ENCODE peak calls at places on chromosomes 3 and 15, in eight cellular contexts. One of them, this sample, is unnamed.

GRCh38 chr3:178112134-178112533 is 424.1 kb upstream of the KCNMB2 start:
- DNase-seq in NCI-H1930: no peak
- DNase-seq in AG08396: no peak
- DNase-seq in neuronal stem cell: no peak
- DNase-seq in GM03348: no peak
- DNase-seq in cardiac fibroblast: no peak
- DNase-seq in NCI-H2171 treated with DMSO at 0.1 percent for 48 hours: peak; percentile 45
- DNase-seq in iPS-NIHi11: peak; percentile 13
- DNase-seq in this sample: no peak

GRCh38 chr15:72492733-72493132 is 18.6 kb downstream of the ARIH1 start:
- DNase-seq in iPS-NIHi11: no peak
- DNase-seq in NCI-H2171 treated with DMSO at 0.1 percent for 48 hours: no peak
- DNase-seq in AG08396: no peak
- DNase-seq in NCI-H1930: no peak
- DNase-seq in cardiac fibroblast: no peak
- DNase-seq in neuronal stem cell: no peak
- DNase-seq in GM03348: peak; percentile 12
- DNase-seq in this sample: no peak

GRCh38 chr3:138113309-138113708 is 2.1 kb downstream of the DZIP1L start:
- DNase-seq in NCI-H2171 treated with DMSO at 0.1 percent for 48 hours: no peak
- DNase-seq in GM03348: no peak
- DNase-seq in iPS-NIHi11: peak; percentile 41
- DNase-seq in AG08396: no peak
- DNase-seq in neuronal stem cell: no peak
- DNase-seq in cardiac fibroblast: no peak
- DNase-seq in NCI-H1930: no peak
- DNase-seq in this sample: peak; percentile 84

GRCh38 chr3:72123908-72124441 is 339.0 kb upstream of the PROK2 start:
- DNase-seq in AG08396: peak; percentile 18
- DNase-seq in GM03348: peak; percentile 62
- DNase-seq in cardiac fibroblast: peak; percentile 93
- DNase-seq in iPS-NIHi11: peak; percentile 27
- DNase-seq in neuronal stem cell: no peak
- DNase-seq in NCI-H1930: no peak
- DNase-seq in NCI-H2171 treated with DMSO at 0.1 percent for 48 hours: no peak
- DNase-seq in this sample: peak; percentile 62

GRCh38 chr15:62932436-62932835 is 110.1 kb upstream of the TPM1 start:
- DNase-seq in neuronal stem cell: no peak
- DNase-seq in cardiac fibroblast: peak; percentile 68
- DNase-seq in AG08396: no peak
- DNase-seq in NCI-H1930: no peak
- DNase-seq in GM03348: peak; percentile 60
- DNase-seq in NCI-H2171 treated with DMSO at 0.1 percent for 48 hours: no peak
- DNase-seq in iPS-NIHi11: no peak
- DNase-seq in this sample: no peak

GRCh38 chr3:101928890-101929289 is 79.6 kb downstream of the NFKBIZ start:
- DNase-seq in NCI-H1930: no peak
- DNase-seq in cardiac fibroblast: peak; percentile 47
- DNase-seq in AG08396: peak; percentile 43
- DNase-seq in NCI-H2171 treated with DMSO at 0.1 percent for 48 hours: no peak
- DNase-seq in neuronal stem cell: no peak
- DNase-seq in GM03348: peak; percentile 37
- DNase-seq in iPS-NIHi11: no peak
- DNase-seq in this sample: peak; percentile 71

GRCh38 chr3:157195965-157196364 is 36.0 kb upstream of the CCNL1 start:
- DNase-seq in cardiac fibroblast: no peak
- DNase-seq in NCI-H1930: no peak
- DNase-seq in neuronal stem cell: no peak
- DNase-seq in AG08396: no peak
- DNase-seq in NCI-H2171 treated with DMSO at 0.1 percent for 48 hours: no peak
- DNase-seq in GM03348: no peak
- DNase-seq in iPS-NIHi11: no peak
- DNase-seq in this sample: no peak

GRCh38 chr3:4749567-4750002 is 229.7 kb upstream of the BHLHE40 start:
- DNase-seq in neuronal stem cell: no peak
- DNase-seq in NCI-H1930: no peak
- DNase-seq in iPS-NIHi11: no peak
- DNase-seq in GM03348: no peak
- DNase-seq in AG08396: no peak
- DNase-seq in cardiac fibroblast: no peak
- DNase-seq in NCI-H2171 treated with DMSO at 0.1 percent for 48 hours: no peak
- DNase-seq in this sample: no peak

GRCh38 chr15:42065008-42065407 is 29.4 kb downstream of the PLA2G4D start:
- DNase-seq in iPS-NIHi11: no peak
- DNase-seq in cardiac fibroblast: no peak
- DNase-seq in AG08396: no peak
- DNase-seq in GM03348: no peak
- DNase-seq in NCI-H2171 treated with DMSO at 0.1 percent for 48 hours: peak; percentile 88
- DNase-seq in neuronal stem cell: no peak
- DNase-seq in NCI-H1930: no peak
- DNase-seq in this sample: no peak

GRCh38 chr3:55329849-55330248 is 157.3 kb downstream of the WNT5A start:
- DNase-seq in AG08396: peak; percentile 33
- DNase-seq in NCI-H1930: no peak
- DNase-seq in NCI-H2171 treated with DMSO at 0.1 percent for 48 hours: no peak
- DNase-seq in GM03348: peak; percentile 67
- DNase-seq in iPS-NIHi11: no peak
- DNase-seq in neuronal stem cell: no peak
- DNase-seq in cardiac fibroblast: peak; percentile 71
- DNase-seq in this sample: peak; percentile 76

GRCh38 chr15:77025941-77026411 is 31.1 kb downstream of the PSTPIP1 start:
- DNase-seq in AG08396: no peak
- DNase-seq in NCI-H2171 treated with DMSO at 0.1 percent for 48 hours: no peak
- DNase-seq in iPS-NIHi11: no peak
- DNase-seq in NCI-H1930: no peak
- DNase-seq in GM03348: no peak
- DNase-seq in cardiac fibroblast: no peak
- DNase-seq in neuronal stem cell: no peak
- DNase-seq in this sample: no peak

GRCh38 chr3:124422805-124423204 is 307.4 kb upstream of the UMPS start:
- DNase-seq in NCI-H2171 treated with DMSO at 0.1 percent for 48 hours: no peak
- DNase-seq in GM03348: no peak
- DNase-seq in NCI-H1930: no peak
- DNase-seq in iPS-NIHi11: no peak
- DNase-seq in neuronal stem cell: no peak
- DNase-seq in cardiac fibroblast: no peak
- DNase-seq in AG08396: no peak
- DNase-seq in this sample: no peak

GRCh38 chr3:127831723-127832172 is 9.4 kb upstream of the MGLL start:
- DNase-seq in neuronal stem cell: peak; percentile 18
- DNase-seq in NCI-H1930: no peak
- DNase-seq in AG08396: peak; percentile 67
- DNase-seq in NCI-H2171 treated with DMSO at 0.1 percent for 48 hours: no peak
- DNase-seq in iPS-NIHi11: peak; percentile 81
- DNase-seq in GM03348: peak; percentile 73
- DNase-seq in cardiac fibroblast: peak; percentile 67
- DNase-seq in this sample: no peak

GRCh38 chr15:28786521-28786920 is 61.9 kb downstream of the GOLGA6L7 start:
- DNase-seq in iPS-NIHi11: no peak
- DNase-seq in AG08396: no peak
- DNase-seq in NCI-H2171 treated with DMSO at 0.1 percent for 48 hours: no peak
- DNase-seq in NCI-H1930: no peak
- DNase-seq in cardiac fibroblast: peak; percentile 56
- DNase-seq in neuronal stem cell: no peak
- DNase-seq in GM03348: peak; percentile 41
- DNase-seq in this sample: no peak

GRCh38 chr3:33089515-33089914 is 7.4 kb downstream of the GLB1 start:
- DNase-seq in NCI-H2171 treated with DMSO at 0.1 percent for 48 hours: no peak
- DNase-seq in cardiac fibroblast: no peak
- DNase-seq in GM03348: no peak
- DNase-seq in NCI-H1930: no peak
- DNase-seq in neuronal stem cell: no peak
- DNase-seq in iPS-NIHi11: no peak
- DNase-seq in AG08396: no peak
- DNase-seq in this sample: no peak

GRCh38 chr3:44988073-44988472 is 12.0 kb downstream of the EXOSC7 start:
- DNase-seq in NCI-H1930: no peak
- DNase-seq in AG08396: peak; percentile 29
- DNase-seq in GM03348: peak; percentile 30
- DNase-seq in iPS-NIHi11: no peak
- DNase-seq in neuronal stem cell: no peak
- DNase-seq in NCI-H2171 treated with DMSO at 0.1 percent for 48 hours: no peak
- DNase-seq in cardiac fibroblast: peak; percentile 26
- DNase-seq in this sample: no peak

GRCh38 chr3:131669590-131669989 is 166.8 kb upstream of the MRPL3 start:
- DNase-seq in NCI-H1930: no peak
- DNase-seq in cardiac fibroblast: no peak
- DNase-seq in iPS-NIHi11: no peak
- DNase-seq in NCI-H2171 treated with DMSO at 0.1 percent for 48 hours: no peak
- DNase-seq in AG08396: no peak
- DNase-seq in neuronal stem cell: no peak
- DNase-seq in GM03348: no peak
- DNase-seq in this sample: no peak

GRCh38 chr15:69997701-69998273 is 99.9 kb downstream of the TLE3 start:
- DNase-seq in neuronal stem cell: no peak
- DNase-seq in NCI-H2171 treated with DMSO at 0.1 percent for 48 hours: no peak
- DNase-seq in AG08396: peak; percentile 30
- DNase-seq in cardiac fibroblast: peak; percentile 68
- DNase-seq in NCI-H1930: no peak
- DNase-seq in GM03348: peak; percentile 37
- DNase-seq in iPS-NIHi11: peak; percentile 75
- DNase-seq in this sample: peak; percentile 80

GRCh38 chr3:2098398-2099027 is at the start of gene CNTN4:
- DNase-seq in cardiac fibroblast: peak; percentile 3
- DNase-seq in GM03348: peak; percentile 57
- DNase-seq in AG08396: peak; percentile 22
- DNase-seq in NCI-H1930: peak; percentile 74
- DNase-seq in neuronal stem cell: peak; percentile 94
- DNase-seq in iPS-NIHi11: peak; percentile 12
- DNase-seq in NCI-H2171 treated with DMSO at 0.1 percent for 48 hours: peak; percentile 63
- DNase-seq in this sample: peak; percentile 16

GRCh38 chr3:98890960-98891910 is 10.3 kb downstream of the DCBLD2 start:
- DNase-seq in NCI-H1930: no peak
- DNase-seq in NCI-H2171 treated with DMSO at 0.1 percent for 48 hours: no peak
- DNase-seq in GM03348: no peak
- DNase-seq in neuronal stem cell: no peak
- DNase-seq in iPS-NIHi11: no peak
- DNase-seq in cardiac fibroblast: no peak
- DNase-seq in AG08396: no peak
- DNase-seq in this sample: no peak

GRCh38 chr15:60744826-60745225 is 265.9 kb upstream of the ICE2 start:
- DNase-seq in NCI-H2171 treated with DMSO at 0.1 percent for 48 hours: no peak
- DNase-seq in AG08396: no peak
- DNase-seq in GM03348: peak; percentile 20
- DNase-seq in cardiac fibroblast: no peak
- DNase-seq in iPS-NIHi11: no peak
- DNase-seq in neuronal stem cell: no peak
- DNase-seq in NCI-H1930: no peak
- DNase-seq in this sample: no peak

GRCh38 chr3:138950006-138950644 is 3.1 kb downstream of the FOXL2NB start:
- DNase-seq in neuronal stem cell: no peak
- DNase-seq in AG08396: no peak
- DNase-seq in cardiac fibroblast: peak; percentile 36
- DNase-seq in NCI-H2171 treated with DMSO at 0.1 percent for 48 hours: peak; percentile 48
- DNase-seq in NCI-H1930: no peak
- DNase-seq in iPS-NIHi11: peak; percentile 52
- DNase-seq in GM03348: peak; percentile 65
- DNase-seq in this sample: no peak

GRCh38 chr3:113157408-113157980 is 53.9 kb upstream of the BOC start:
- DNase-seq in iPS-NIHi11: no peak
- DNase-seq in neuronal stem cell: no peak
- DNase-seq in GM03348: peak; percentile 47
- DNase-seq in AG08396: no peak
- DNase-seq in NCI-H1930: no peak
- DNase-seq in NCI-H2171 treated with DMSO at 0.1 percent for 48 hours: peak; percentile 80
- DNase-seq in cardiac fibroblast: no peak
- DNase-seq in this sample: no peak

GRCh38 chr15:62400778-62401177 is 235.7 kb upstream of the C2CD4B start:
- DNase-seq in AG08396: no peak
- DNase-seq in cardiac fibroblast: no peak
- DNase-seq in NCI-H1930: no peak
- DNase-seq in GM03348: no peak
- DNase-seq in neuronal stem cell: no peak
- DNase-seq in iPS-NIHi11: no peak
- DNase-seq in NCI-H2171 treated with DMSO at 0.1 percent for 48 hours: no peak
- DNase-seq in this sample: no peak

GRCh38 chr3:111096487-111097209 is 25.0 kb downstream of the NECTIN3 start:
- DNase-seq in cardiac fibroblast: no peak
- DNase-seq in NCI-H1930: no peak
- DNase-seq in NCI-H2171 treated with DMSO at 0.1 percent for 48 hours: no peak
- DNase-seq in GM03348: no peak
- DNase-seq in iPS-NIHi11: no peak
- DNase-seq in AG08396: no peak
- DNase-seq in neuronal stem cell: no peak
- DNase-seq in this sample: no peak

GRCh38 chr3:108914774-108915641 is 38.7 kb downstream of the GUCA1C start:
- DNase-seq in NCI-H1930: peak; percentile 32
- DNase-seq in iPS-NIHi11: peak; percentile 81
- DNase-seq in neuronal stem cell: peak; percentile 68
- DNase-seq in cardiac fibroblast: peak; percentile 67
- DNase-seq in GM03348: peak; percentile 74
- DNase-seq in AG08396: peak; percentile 69
- DNase-seq in NCI-H2171 treated with DMSO at 0.1 percent for 48 hours: peak; percentile 84
- DNase-seq in this sample: peak; percentile 35

GRCh38 chr15:64702816-64703631 is 72.4 kb downstream of the RBPMS2 start:
- DNase-seq in iPS-NIHi11: peak; percentile 99
- DNase-seq in NCI-H2171 treated with DMSO at 0.1 percent for 48 hours: peak; percentile 91
- DNase-seq in neuronal stem cell: peak; percentile 94
- DNase-seq in GM03348: peak; percentile 100
- DNase-seq in cardiac fibroblast: peak; percentile 95
- DNase-seq in NCI-H1930: peak; percentile 83
- DNase-seq in AG08396: peak; percentile 99
- DNase-seq in this sample: no peak

GRCh38 chr3:117563063-117563462 is 853.5 kb downstream of the TUSC7 start:
- DNase-seq in GM03348: no peak
- DNase-seq in NCI-H2171 treated with DMSO at 0.1 percent for 48 hours: no peak
- DNase-seq in AG08396: peak; percentile 12
- DNase-seq in cardiac fibroblast: no peak
- DNase-seq in NCI-H1930: no peak
- DNase-seq in neuronal stem cell: no peak
- DNase-seq in iPS-NIHi11: no peak
- DNase-seq in this sample: no peak

GRCh38 chr3:126733061-126733430 is 29.0 kb downstream of the CHCHD6 start:
- DNase-seq in cardiac fibroblast: no peak
- DNase-seq in AG08396: no peak
- DNase-seq in GM03348: no peak
- DNase-seq in NCI-H1930: no peak
- DNase-seq in NCI-H2171 treated with DMSO at 0.1 percent for 48 hours: no peak
- DNase-seq in iPS-NIHi11: no peak
- DNase-seq in neuronal stem cell: no peak
- DNase-seq in this sample: no peak

GRCh38 chr3:33146791-33147445 is 33.1 kb downstream of the CRTAP start:
- DNase-seq in NCI-H1930: no peak
- DNase-seq in iPS-NIHi11: no peak
- DNase-seq in NCI-H2171 treated with DMSO at 0.1 percent for 48 hours: no peak
- DNase-seq in neuronal stem cell: no peak
- DNase-seq in GM03348: no peak
- DNase-seq in cardiac fibroblast: peak; percentile 60
- DNase-seq in AG08396: no peak
- DNase-seq in this sample: no peak

GRCh38 chr3:51992017-51992682 is 3.5 kb downstream of the RPL29 start:
- DNase-seq in NCI-H1930: no peak
- DNase-seq in GM03348: no peak
- DNase-seq in NCI-H2171 treated with DMSO at 0.1 percent for 48 hours: no peak
- DNase-seq in AG08396: no peak
- DNase-seq in neuronal stem cell: no peak
- DNase-seq in cardiac fibroblast: no peak
- DNase-seq in iPS-NIHi11: no peak
- DNase-seq in this sample: no peak

GRCh38 chr3:25583343-25583742 is 81.4 kb downstream of the TOP2B start:
- DNase-seq in neuronal stem cell: no peak
- DNase-seq in iPS-NIHi11: no peak
- DNase-seq in NCI-H2171 treated with DMSO at 0.1 percent for 48 hours: no peak
- DNase-seq in AG08396: no peak
- DNase-seq in cardiac fibroblast: no peak
- DNase-seq in GM03348: no peak
- DNase-seq in NCI-H1930: no peak
- DNase-seq in this sample: no peak

GRCh38 chr3:124768812-124769211 is 38.6 kb downstream of the UMPS start:
- DNase-seq in iPS-NIHi11: peak; percentile 64
- DNase-seq in NCI-H2171 treated with DMSO at 0.1 percent for 48 hours: no peak
- DNase-seq in NCI-H1930: peak; percentile 20
- DNase-seq in cardiac fibroblast: no peak
- DNase-seq in GM03348: peak; percentile 46
- DNase-seq in AG08396: no peak
- DNase-seq in neuronal stem cell: no peak
- DNase-seq in this sample: no peak

GRCh38 chr15:70356919-70357318 is 259.2 kb upstream of the TLE3 start:
- DNase-seq in neuronal stem cell: no peak
- DNase-seq in NCI-H1930: no peak
- DNase-seq in NCI-H2171 treated with DMSO at 0.1 percent for 48 hours: no peak
- DNase-seq in iPS-NIHi11: no peak
- DNase-seq in GM03348: no peak
- DNase-seq in AG08396: no peak
- DNase-seq in cardiac fibroblast: no peak
- DNase-seq in this sample: no peak